ENCODE peak calls at places on chromosomes 2 and 18, in four cellular contexts. M, V, L and J are unnamed samples.

GRCh38 chr2:196012314-196012713 is 56.3 kb downstream of the DNAH7 start:
- DNase-seq in M (no peak), V (no peak), L (no peak), J (no peak)

GRCh38 chr2:36701391-36701795 is 4.9 kb downstream of the VIT start:
- DNase-seq in M (no peak), V (no peak), L (no peak), J (no peak)

GRCh38 chr2:180029575-180029974 is 22.5 kb upstream of the CWC22 start:
- DNase-seq in M (no peak), V (no peak), L (no peak), J (no peak)

GRCh38 chr2:65035544-65035943 is 20.7 kb upstream of the CEP68 start:
- DNase-seq in M (no peak), V (no peak), L (no peak), J (no peak)

GRCh38 chr18:36348971-36349417 is 51.5 kb downstream of the FHOD3 start:
- DNase-seq in M (no peak), V (no peak), L (no peak), J (no peak)

GRCh38 chr18:74951165-74951760 is 257.7 kb downstream of the PTGR3 start:
- DNase-seq in M (peak), V (peak), L (no peak), J (no peak)

GRCh38 chr2:227460079-227460485 is 11.9 kb upstream of the AGFG1 start:
- DNase-seq in M (no peak), V (peak), L (no peak), J (no peak)

GRCh38 chr2:128348505-128349065 is 29.9 kb upstream of the HS6ST1 start:
- DNase-seq in M (no peak), V (no peak), L (no peak), J (no peak)

GRCh38 chr18:3540805-3541548 is 91.0 kb downstream of the TGIF1 start:
- DNase-seq in M (no peak), V (no peak), L (no peak), J (no peak)

GRCh38 chr18:10559566-10560456 is 34.0 kb downstream of the NAPG start:
- DNase-seq in M (no peak), V (no peak), L (no peak), J (no peak)

GRCh38 chr2:37770797-37771196 is 99.4 kb upstream of the CDC42EP3 start:
- DNase-seq in M (no peak), V (no peak), L (no peak), J (no peak)

GRCh38 chr2:54416166-54416798 is 39.8 kb upstream of the SPTBN1 start:
- DNase-seq in M (no peak), V (no peak), L (no peak), J (no peak)

GRCh38 chr18:22191346-22191710 is 21.9 kb downstream of the GATA6 start:
- DNase-seq in M (no peak), V (no peak), L (no peak), J (no peak)

GRCh38 chr2:100416397-100416938 is 1.0 kb downstream of the CHST10 start:
- DNase-seq in M (no peak), V (no peak), L (no peak), J (no peak)

GRCh38 chr2:33810046-33810835 is 211.1 kb upstream of the FAM98A start:
- DNase-seq in M (no peak), V (peak), L (no peak), J (no peak)

GRCh38 chr2:144703852-144704324 is 184.0 kb upstream of the ZEB2 start:
- DNase-seq in M (no peak), V (peak), L (no peak), J (no peak)

GRCh38 chr2:240745962-240746361 is 54.3 kb downstream of the AQP12A start:
- DNase-seq in M (no peak), V (no peak), L (no peak), J (no peak)

GRCh38 chr18:66124394-66124793 is 373.6 kb downstream of the CDH7 start:
- DNase-seq in M (no peak), V (no peak), L (no peak), J (no peak)

GRCh38 chr2:101295895-101296294 is 12.6 kb downstream of the RNF149 start:
- DNase-seq in M (no peak), V (peak), L (no peak), J (no peak)

GRCh38 chr2:1051585-1051984 is 100.9 kb downstream of the SNTG2 start:
- DNase-seq in M (no peak), V (no peak), L (no peak), J (peak)

GRCh38 chr2:235045973-235046343 is 94.1 kb downstream of the SH3BP4 start:
- DNase-seq in M (no peak), V (no peak), L (no peak), J (no peak)

GRCh38 chr18:35418610-35419009 is 41.5 kb upstream of the ZNF396 start:
- DNase-seq in M (no peak), V (no peak), L (no peak), J (no peak)

GRCh38 chr2:177355874-177356273 is 36.7 kb upstream of the AGPS start:
- DNase-seq in M (no peak), V (no peak), L (no peak), J (no peak)

GRCh38 chr2:200408428-200409311 is 101.2 kb downstream of the KCTD18 start:
- DNase-seq in M (peak), V (peak), L (no peak), J (no peak)

GRCh38 chr2:9178110-9178904 is 28.3 kb upstream of the ASAP2 start:
- DNase-seq in M (no peak), V (peak), L (no peak), J (no peak)

GRCh38 chr2:121018136-121019057 is 266.6 kb downstream of the TFCP2L1 start:
- DNase-seq in M (peak), V (no peak), L (no peak), J (no peak)

GRCh38 chr18:9474103-9474982 is 970 bp upstream of the RALBP1 start:
- DNase-seq in M (peak), V (no peak), L (no peak), J (no peak)

GRCh38 chr2:199818754-199819153 is 32.2 kb downstream of the FTCDNL1 start:
- DNase-seq in M (no peak), V (no peak), L (no peak), J (no peak)